ENCODE peak calls at places on chromosomes 4 and X, in six cellular contexts. One of them, this sample, is unnamed.

GRCh38 chr4:138182838-138183426 is 59.2 kb downstream of the SLC7A11 start:
- DNase-seq in NB4: peak; percentile 61
- DNase-seq in IMR-90: peak; percentile 72
- DNase-seq in uterus: no peak
- DNase-seq in suprapubic skin: no peak
- DNase-seq in HCT116: peak; percentile 45
- DNase-seq in this sample: no peak

GRCh38 chrX:105837227-105837626 is 14.9 kb downstream of the NRK start:
- DNase-seq in HCT116: no peak
- DNase-seq in uterus: peak; percentile 68
- DNase-seq in IMR-90: peak; percentile 78
- DNase-seq in NB4: no peak
- DNase-seq in suprapubic skin: no peak
- DNase-seq in this sample: no peak

GRCh38 chr4:81527115-81527514 is 55.4 kb upstream of the RASGEF1B start:
- DNase-seq in NB4: no peak
- DNase-seq in uterus: no peak
- DNase-seq in IMR-90: no peak
- DNase-seq in HCT116: no peak
- DNase-seq in suprapubic skin: no peak
- DNase-seq in this sample: no peak

GRCh38 chr4:86978709-86979108 is 43.9 kb downstream of the AFF1 start:
- DNase-seq in NB4: no peak
- DNase-seq in HCT116: no peak
- DNase-seq in IMR-90: no peak
- DNase-seq in uterus: no peak
- DNase-seq in suprapubic skin: no peak
- DNase-seq in this sample: no peak

GRCh38 chr4:1592179-1593037 is 91.7 kb downstream of the FAM53A start:
- DNase-seq in suprapubic skin: peak; percentile 50
- DNase-seq in HCT116: no peak
- DNase-seq in NB4: no peak
- DNase-seq in IMR-90: no peak
- DNase-seq in uterus: no peak
- DNase-seq in this sample: no peak

GRCh38 chrX:30906726-30907125 is 17.7 kb upstream of the TAB3 start:
- DNase-seq in suprapubic skin: no peak
- DNase-seq in uterus: no peak
- DNase-seq in NB4: no peak
- DNase-seq in IMR-90: peak; percentile 54
- DNase-seq in HCT116: peak; percentile 12
- DNase-seq in this sample: no peak

GRCh38 chrX:154791951-154792350 is 13.3 kb downstream of the MPP1 start:
- DNase-seq in HCT116: no peak
- DNase-seq in suprapubic skin: no peak
- DNase-seq in IMR-90: no peak
- DNase-seq in NB4: no peak
- DNase-seq in uterus: no peak
- DNase-seq in this sample: no peak

GRCh38 chr4:164716901-164717300 is 37.0 kb upstream of the SMIM31 start:
- DNase-seq in HCT116: no peak
- DNase-seq in suprapubic skin: no peak
- DNase-seq in NB4: peak; percentile 4
- DNase-seq in uterus: no peak
- DNase-seq in IMR-90: no peak
- DNase-seq in this sample: no peak

GRCh38 chr4:130747842-130748241 is 1651.9 kb downstream of the C4orf33 start:
- DNase-seq in HCT116: peak; percentile 1
- DNase-seq in uterus: no peak
- DNase-seq in IMR-90: no peak
- DNase-seq in suprapubic skin: no peak
- DNase-seq in NB4: peak; percentile 8
- DNase-seq in this sample: no peak

GRCh38 chrX:29555465-29556091 is 659.8 kb upstream of the MAGEB2 start:
- DNase-seq in suprapubic skin: no peak
- DNase-seq in IMR-90: no peak
- DNase-seq in NB4: no peak
- DNase-seq in uterus: no peak
- DNase-seq in HCT116: no peak
- DNase-seq in this sample: no peak
- TF ChIP-seq POLR2A in suprapubic skin: no peak
- TF ChIP-seq POLR2A in IMR-90: no peak
- TF ChIP-seq POLR2A in NB4: no peak
- TF ChIP-seq POLR2A in uterus: no peak
- TF ChIP-seq POLR2A in HCT116: no peak
- TF ChIP-seq POLR2A in this sample: no peak

GRCh38 chrX:48631376-48632090 is 34.2 kb downstream of the WDR13 start:
- DNase-seq in HCT116: peak; percentile 87
- DNase-seq in NB4: peak; percentile 80
- DNase-seq in uterus: peak; percentile 83
- DNase-seq in suprapubic skin: peak; percentile 77
- DNase-seq in IMR-90: peak; percentile 87
- DNase-seq in this sample: peak; percentile 77
- TF ChIP-seq CTCF in HCT116: peak; percentile 33
- TF ChIP-seq CTCF in NB4: peak; percentile 18
- TF ChIP-seq CTCF in uterus: peak; percentile 42
- TF ChIP-seq CTCF in suprapubic skin: peak; percentile 23
- TF ChIP-seq CTCF in IMR-90: peak; percentile 78
- TF ChIP-seq CTCF in this sample: no peak

DNA sequence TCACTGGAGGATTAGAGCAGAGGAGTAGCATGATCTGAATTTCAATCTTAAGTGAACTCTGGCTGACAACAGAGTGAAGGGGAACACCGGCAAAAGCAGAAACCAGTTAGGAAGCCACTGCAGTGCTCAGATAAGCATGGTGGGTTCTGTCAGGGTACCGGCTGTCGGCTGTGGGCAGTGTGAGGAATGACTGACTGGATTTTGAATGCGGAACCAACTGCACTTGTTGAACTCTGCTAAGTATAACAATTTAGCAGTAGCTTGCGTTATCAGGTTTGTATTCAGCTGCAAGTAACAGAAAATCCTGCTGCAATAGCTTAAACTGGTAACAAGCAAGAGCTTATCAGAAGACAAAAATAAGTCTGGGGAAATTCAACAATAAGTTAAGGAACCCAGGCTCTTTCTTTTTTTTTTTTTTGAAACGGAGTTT is 5.2 kb downstream of the HTT start:
- DNase-seq in HCT116: no peak
- DNase-seq in IMR-90: no peak
- DNase-seq in NB4: no peak
- DNase-seq in suprapubic skin: no peak
- DNase-seq in uterus: no peak
- DNase-seq in this sample: peak; percentile 64
- TF ChIP-seq POLR2A in HCT116: no peak
- TF ChIP-seq POLR2A in IMR-90: no peak
- TF ChIP-seq POLR2A in NB4: no peak
- TF ChIP-seq POLR2A in suprapubic skin: no peak
- TF ChIP-seq POLR2A in uterus: no peak
- TF ChIP-seq POLR2A in this sample: no peak

GRCh38 chr4:16089156-16089555 is 5.3 kb upstream of the PROM1 start:
- DNase-seq in HCT116: no peak
- DNase-seq in NB4: no peak
- DNase-seq in uterus: no peak
- DNase-seq in IMR-90: no peak
- DNase-seq in suprapubic skin: no peak
- DNase-seq in this sample: no peak

GRCh38 chr4:16090306-16090705 is 6.5 kb upstream of the PROM1 start:
- DNase-seq in HCT116: no peak
- DNase-seq in suprapubic skin: no peak
- DNase-seq in IMR-90: no peak
- DNase-seq in NB4: no peak
- DNase-seq in uterus: no peak
- DNase-seq in this sample: no peak

GRCh38 chr4:16092682-16093319 is 9.0 kb upstream of the PROM1 start:
- DNase-seq in suprapubic skin: no peak
- DNase-seq in HCT116: no peak
- DNase-seq in IMR-90: no peak
- DNase-seq in uterus: no peak
- DNase-seq in NB4: no peak
- DNase-seq in this sample: no peak
- TF ChIP-seq CTCF in suprapubic skin: no peak
- TF ChIP-seq CTCF in HCT116: no peak
- TF ChIP-seq CTCF in IMR-90: no peak
- TF ChIP-seq CTCF in uterus: no peak
- TF ChIP-seq CTCF in NB4: no peak
- TF ChIP-seq CTCF in this sample: no peak

DNA sequence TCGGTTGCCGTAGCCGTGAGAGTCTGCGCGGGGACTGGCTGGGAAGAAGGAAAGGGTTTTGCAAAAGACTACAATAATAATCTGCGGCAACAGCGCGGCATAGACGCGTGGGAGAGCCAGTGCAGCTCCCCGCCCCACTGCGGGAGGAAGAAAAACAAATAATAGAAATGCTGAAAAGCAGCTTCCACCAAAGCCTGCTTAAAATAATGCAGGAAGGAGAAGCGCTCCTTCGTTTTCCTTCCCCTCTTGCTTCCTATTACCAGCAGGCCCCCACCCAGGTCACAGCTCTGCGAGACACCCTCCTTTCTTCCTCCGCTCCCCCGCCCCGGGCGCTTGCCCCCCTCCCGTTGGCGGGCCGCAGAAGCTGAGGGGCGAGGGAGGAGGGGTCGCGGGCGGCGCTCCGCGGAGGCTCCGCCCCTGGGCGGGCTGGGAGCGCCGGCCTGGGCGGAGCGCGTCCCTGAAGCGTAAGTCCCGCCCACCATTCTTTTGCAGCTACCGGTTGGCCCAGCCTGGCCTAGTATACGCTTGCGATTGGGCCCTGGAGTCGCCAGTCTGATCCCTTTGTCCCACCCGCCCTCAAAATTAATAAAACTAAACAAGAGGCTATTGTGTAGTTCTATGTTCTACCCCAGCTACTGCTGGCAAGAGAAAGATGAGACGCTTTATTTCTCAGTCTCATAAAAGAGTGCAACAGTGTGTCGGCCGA is 636 bp upstream of the AMOT start:
- DNase-seq in HCT116: peak; percentile 68
- DNase-seq in NB4: peak; percentile 65
- DNase-seq in uterus: peak; percentile 83
- DNase-seq in suprapubic skin: peak; percentile 82
- DNase-seq in IMR-90: peak; percentile 87
- DNase-seq in this sample: peak; percentile 80
- TF ChIP-seq POLR2A in HCT116: no peak
- TF ChIP-seq POLR2A in NB4: no peak
- TF ChIP-seq POLR2A in uterus: no peak
- TF ChIP-seq POLR2A in suprapubic skin: no peak
- TF ChIP-seq POLR2A in IMR-90: no peak
- TF ChIP-seq POLR2A in this sample: no peak

GRCh38 chrX:34521563-34521962 is 135.5 kb downstream of the TMEM47 start:
- DNase-seq in HCT116: no peak
- DNase-seq in IMR-90: peak; percentile 2
- DNase-seq in NB4: peak; percentile 3
- DNase-seq in suprapubic skin: no peak
- DNase-seq in uterus: no peak
- DNase-seq in this sample: no peak
- TF ChIP-seq CTCF in HCT116: no peak
- TF ChIP-seq CTCF in IMR-90: no peak
- TF ChIP-seq CTCF in NB4: no peak
- TF ChIP-seq CTCF in suprapubic skin: no peak
- TF ChIP-seq CTCF in uterus: no peak
- TF ChIP-seq CTCF in this sample: no peak

DNA sequence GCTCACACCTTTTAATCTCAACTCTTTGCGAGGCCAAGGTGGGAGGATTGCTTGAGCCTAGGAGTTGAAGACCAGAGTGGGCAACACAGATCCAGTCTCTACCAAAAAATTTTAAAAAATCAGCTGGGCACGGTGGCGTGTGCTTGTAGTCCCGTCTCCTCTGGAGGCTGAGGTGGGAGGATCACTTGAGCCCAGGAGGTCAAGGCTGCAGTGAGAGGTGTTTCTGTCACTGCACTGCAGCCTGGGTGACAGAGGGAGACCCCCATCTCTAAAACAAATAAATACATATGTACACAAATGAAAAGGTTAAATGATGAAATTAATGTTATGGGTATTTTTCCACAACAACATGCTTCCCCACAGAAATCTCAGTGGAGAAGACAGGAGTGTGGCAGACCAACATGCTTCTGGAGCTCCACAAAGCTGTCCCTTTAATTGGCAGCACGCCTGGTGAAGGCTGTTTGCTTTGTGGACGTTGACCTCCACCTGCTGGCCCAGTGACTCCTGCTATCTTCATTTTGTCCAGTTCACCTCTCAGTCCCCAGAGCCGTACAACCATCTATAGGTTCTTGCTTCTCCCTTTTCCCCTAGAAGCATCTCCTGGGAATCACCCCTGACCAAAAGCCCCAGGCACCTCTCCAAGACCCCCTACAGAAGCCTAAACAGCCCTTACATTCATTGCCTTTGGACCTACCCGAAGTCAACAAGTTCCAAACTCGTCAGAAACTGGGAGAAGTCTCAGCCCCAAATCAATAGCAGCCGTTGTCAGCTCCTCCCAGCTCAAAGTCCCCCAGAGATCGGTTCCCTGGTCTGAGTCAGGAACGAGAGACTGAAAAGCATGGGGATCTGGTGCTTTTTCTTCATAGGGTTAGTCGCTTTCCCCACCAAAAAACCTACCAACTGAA is 36.4 kb upstream of the CD99 start:
- DNase-seq in uterus: no peak
- DNase-seq in HCT116: no peak
- DNase-seq in suprapubic skin: no peak
- DNase-seq in NB4: no peak
- DNase-seq in IMR-90: no peak
- DNase-seq in this sample: peak; percentile 20
- TF ChIP-seq POLR2A in uterus: no peak
- TF ChIP-seq POLR2A in HCT116: no peak
- TF ChIP-seq POLR2A in suprapubic skin: no peak
- TF ChIP-seq POLR2A in NB4: no peak
- TF ChIP-seq POLR2A in IMR-90: no peak
- TF ChIP-seq POLR2A in this sample: no peak

GRCh38 chr4:56007154-56007553 is 58.4 kb downstream of the CEP135 start:
- DNase-seq in uterus: no peak
- DNase-seq in IMR-90: no peak
- DNase-seq in NB4: peak; percentile 1
- DNase-seq in HCT116: no peak
- DNase-seq in suprapubic skin: no peak
- DNase-seq in this sample: no peak
- TF ChIP-seq CTCF in uterus: no peak
- TF ChIP-seq CTCF in IMR-90: no peak
- TF ChIP-seq CTCF in NB4: no peak
- TF ChIP-seq CTCF in HCT116: no peak
- TF ChIP-seq CTCF in suprapubic skin: no peak
- TF ChIP-seq CTCF in this sample: no peak

This sample was measured in lower leg skin.